ENCODE peak calls at places on chromosomes 12 and 14, in seven cellular contexts. T is endodermal cell, A is GM10248, D is Peyer's patch, Q is GM23338, V is heart right ventricle, K is psoas muscle. C is an unnamed sample.

GRCh38 chr14:106442857-106443256 is 916.5 kb downstream of the TMEM121 start:
- DNase-seq in T (no peak), A (peak; percentile 6), D (no peak), Q (no peak), V (no peak), K (no peak), C (no peak)

GRCh38 chr14:105502446-105503295 is 11.6 kb downstream of the TEDC1 start:
- DNase-seq in T (no peak), A (no peak), D (no peak), Q (no peak), V (no peak), K (peak; percentile 39), C (no peak)

GRCh38 chr14:90342327-90342726 is 10.6 kb upstream of the NRDE2 start:
- DNase-seq in T (no peak), A (no peak), D (no peak), Q (no peak), V (no peak), K (no peak), C (no peak)

GRCh38 chr14:91387135-91387849 is 30.3 kb downstream of the CCDC88C start:
- DNase-seq in T (no peak), A (no peak), D (no peak), Q (no peak), V (no peak), K (peak; percentile 26), C (no peak)

GRCh38 chr14:77316872-77317271 is 3.8 kb downstream of the POMT2 start:
- DNase-seq in T (peak; percentile 40), A (no peak), D (no peak), Q (no peak), V (no peak), K (peak; percentile 65), C (no peak)

GRCh38 chr12:52615208-52615868 is 3.0 kb downstream of the KRT73 start:
- DNase-seq in T (no peak), A (no peak), D (no peak), Q (no peak), V (no peak), K (no peak), C (no peak)

GRCh38 chr14:20848955-20849570 is 42.1 kb upstream of the RNASE3 start:
- DNase-seq in T (peak; percentile 63), A (no peak), D (no peak), Q (no peak), V (no peak), K (no peak), C (no peak)

GRCh38 chr14:89259951-89260350 is 157.1 kb downstream of the FOXN3 start:
- DNase-seq in T (no peak), A (no peak), D (no peak), Q (no peak), V (no peak), K (no peak), C (no peak)

GRCh38 chr12:69929125-69929524 is 104.1 kb downstream of the MYRFL start:
- DNase-seq in T (no peak), A (no peak), D (no peak), Q (no peak), V (no peak), K (no peak), C (no peak)

GRCh38 chr12:30599631-30600030 is 96.0 kb downstream of the IPO8 start:
- DNase-seq in T (no peak), A (no peak), D (no peak), Q (no peak), V (no peak), K (no peak), C (no peak)

GRCh38 chr14:100892496-100893227 is 10.9 kb downstream of the RTL1 start:
- DNase-seq in T (no peak), A (no peak), D (peak; percentile 6), Q (no peak), V (no peak), K (no peak), C (no peak)

GRCh38 chr14:67583711-67584644 is 16.1 kb downstream of the PIGH start:
- DNase-seq in T (peak; percentile 77), A (peak; percentile 77), D (no peak), Q (peak; percentile 74), V (no peak), K (no peak), C (no peak)

GRCh38 chr14:35495278-35495677 is 38.7 kb upstream of the INSM2 start:
- DNase-seq in T (no peak), A (no peak), D (no peak), Q (no peak), V (no peak), K (no peak), C (no peak)

GRCh38 chr14:85342858-85343607 is 186.9 kb upstream of the FLRT2 start:
- DNase-seq in T (no peak), A (no peak), D (no peak), Q (no peak), V (no peak), K (no peak), C (no peak)

GRCh38 chr12:542290-543113 is 82.8 kb downstream of the B4GALNT3 start:
- DNase-seq in T (peak; percentile 66), A (no peak), D (no peak), Q (no peak), V (no peak), K (no peak), C (no peak)

GRCh38 chr12:11758838-11759509 is 109.5 kb downstream of the ETV6 start:
- DNase-seq in T (no peak), A (peak; percentile 35), D (no peak), Q (no peak), V (no peak), K (no peak), C (no peak)

GRCh38 chr12:91289881-91290280 is 107.3 kb upstream of the DCN start:
- DNase-seq in T (no peak), A (no peak), D (no peak), Q (no peak), V (no peak), K (no peak), C (no peak)

GRCh38 chr12:124867389-124867930 is 3.8 kb upstream of the SCARB1 start:
- DNase-seq in T (no peak), A (no peak), D (no peak), Q (no peak), V (no peak), K (no peak), C (no peak)

GRCh38 chr14:92800525-92800924 is 6.4 kb downstream of the GOLGA5 start:
- DNase-seq in T (no peak), A (no peak), D (no peak), Q (no peak), V (no peak), K (no peak), C (no peak)

GRCh38 chr12:120640840-120641833 is 711 bp downstream of the CABP1 start:
- DNase-seq in T (peak; percentile 97), A (peak; percentile 69), D (peak; percentile 74), Q (peak; percentile 91), V (peak; percentile 55), K (peak; percentile 74), C (no peak)

GRCh38 chr14:83556746-83557460 is 1973.0 kb upstream of the FLRT2 start:
- DNase-seq in T (no peak), A (no peak), D (no peak), Q (no peak), V (no peak), K (no peak), C (peak; percentile 24)

DNA sequence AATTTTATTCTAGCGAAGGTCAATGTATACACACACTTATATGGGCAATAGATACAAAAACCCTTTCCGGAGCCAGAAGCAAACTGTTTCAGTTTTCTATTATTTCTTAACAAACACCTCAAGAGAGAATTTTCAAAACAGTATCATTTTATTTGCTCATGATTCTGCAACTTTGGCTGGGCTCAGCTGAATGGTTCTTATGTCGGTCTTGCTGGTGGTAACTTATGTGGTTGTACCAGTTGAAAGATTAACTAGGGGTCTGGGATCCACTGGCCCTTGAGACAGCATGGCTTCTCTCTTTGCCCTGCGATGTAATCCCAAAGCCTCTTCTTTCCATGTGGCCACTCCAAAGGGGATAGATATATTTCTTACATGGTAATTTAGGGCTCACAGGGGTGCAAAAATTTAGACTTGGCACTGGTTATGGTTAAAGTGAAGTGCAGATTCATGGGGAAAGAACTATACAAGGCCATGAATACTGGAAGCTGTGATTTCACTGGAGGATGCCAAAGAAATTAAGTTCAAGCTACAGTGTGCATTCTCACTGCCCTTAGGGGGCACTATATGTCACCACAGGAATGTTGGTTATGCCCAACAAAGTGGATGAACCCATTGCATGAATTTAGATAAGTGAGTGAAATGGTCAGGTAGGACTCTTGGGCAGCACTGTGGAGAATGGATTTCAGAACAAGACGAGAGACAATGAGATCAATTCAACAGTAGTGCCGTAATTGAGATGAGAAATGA is 94.3 kb upstream of the NAV3 start:
- DNase-seq in T (no peak), A (no peak), D (no peak), Q (no peak), V (no peak), K (no peak), C (no peak)
- TF ChIP-seq CTCF in T (no peak), A (peak; percentile 19), D (no peak), Q (peak; percentile 32), V (no peak), K (no peak), C (no peak)

DNA sequence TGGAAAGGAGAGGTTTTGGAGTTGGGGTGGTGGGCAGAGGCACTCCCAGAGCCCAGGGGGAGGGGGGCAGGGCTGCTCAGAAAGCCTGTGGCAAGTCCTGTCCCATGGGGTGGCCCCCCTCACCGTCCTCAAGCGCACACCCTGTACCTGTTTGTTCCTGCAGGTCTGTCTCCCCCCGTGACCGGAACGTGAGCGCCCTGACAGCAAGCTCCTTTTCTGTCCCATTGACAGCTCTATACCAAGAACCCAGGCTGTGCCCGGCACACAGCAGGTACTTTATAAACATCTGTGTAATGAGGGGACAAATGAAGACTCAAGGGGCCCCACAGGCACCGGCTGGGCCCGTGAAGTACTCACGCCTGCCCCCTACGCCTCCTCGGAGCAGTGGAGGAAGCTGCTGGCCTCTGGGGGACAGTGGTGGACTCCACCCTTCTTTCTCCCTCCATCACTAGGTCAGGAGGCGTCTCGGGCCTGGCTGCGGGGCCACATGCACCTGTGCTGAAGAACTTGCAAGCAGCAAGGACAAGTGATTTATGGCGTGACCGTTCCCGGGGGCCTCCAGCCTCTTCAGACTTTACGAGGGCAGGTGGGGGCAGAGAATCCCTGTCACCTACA is 65.8 kb downstream of the GALNT9 start:
- DNase-seq in T (no peak), A (no peak), D (no peak), Q (no peak), V (peak; percentile 5), K (no peak), C (no peak)
- TF ChIP-seq CTCF in T (no peak), A (no peak), D (no peak), Q (no peak), V (no peak), K (no peak), C (no peak)

GRCh38 chr12:110647669-110648068 is 33.7 kb downstream of the TCTN1 start:
- DNase-seq in T (no peak), A (peak; percentile 26), D (no peak), Q (no peak), V (no peak), K (no peak), C (no peak)

GRCh38 chr12:110649341-110649847 is 35.5 kb downstream of the TCTN1 start:
- DNase-seq in T (no peak), A (no peak), D (no peak), Q (peak; percentile 39), V (no peak), K (no peak), C (no peak)
- TF ChIP-seq CTCF in T (no peak), A (no peak), D (no peak), Q (peak; percentile 58), V (no peak), K (no peak), C (no peak)

DNA sequence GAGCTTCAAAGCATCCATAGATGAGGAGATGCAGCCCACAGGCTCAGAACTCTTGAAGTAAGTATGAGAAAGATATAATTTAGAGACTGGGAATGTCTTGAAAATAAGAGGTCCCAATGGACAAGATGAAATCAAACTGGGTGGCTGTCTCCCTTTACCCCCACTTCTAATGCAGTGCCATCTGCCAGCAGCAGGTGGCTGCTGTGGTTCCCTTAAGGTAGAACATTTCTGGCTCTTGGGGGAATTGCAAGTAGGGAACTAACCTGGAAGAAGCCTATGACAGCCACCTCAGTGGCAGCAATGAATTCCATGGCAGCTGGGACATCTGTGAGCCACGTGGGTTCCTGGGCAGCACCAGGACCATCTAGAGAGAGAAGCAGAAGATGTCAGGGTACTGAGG is 648 bp downstream of the ERP27 start:
- DNase-seq in T (peak; percentile 79), A (peak; percentile 22), D (no peak), Q (peak; percentile 45), V (no peak), K (no peak), C (no peak)
- TF ChIP-seq CTCF in T (peak; percentile 82), A (peak; percentile 30), D (no peak), Q (peak; percentile 49), V (no peak), K (no peak), C (peak; percentile 18)

C was measured in HFF-Myc.